ENCODE peak calls at places on chromosomes 16 and 17, in five cellular contexts. One of them, this sample, is unnamed.

GRCh38 chr17:66717680-66718079 is 117.2 kb upstream of the CACNG5 start:
- DNase-seq in Peyer's patch: no peak
- DNase-seq in A549: no peak
- DNase-seq in HFF-Myc: no peak
- DNase-seq in gastrocnemius medialis: no peak
- DNase-seq in this sample: no peak

GRCh38 chr16:47705268-47705667 is 244.1 kb downstream of the PHKB start:
- DNase-seq in Peyer's patch: no peak
- DNase-seq in A549: no peak
- DNase-seq in HFF-Myc: no peak
- DNase-seq in gastrocnemius medialis: no peak
- DNase-seq in this sample: no peak

GRCh38 chr17:13114601-13115024 is 96.8 kb upstream of the ELAC2 start:
- DNase-seq in Peyer's patch: no peak
- DNase-seq in A549: peak
- DNase-seq in HFF-Myc: peak
- DNase-seq in gastrocnemius medialis: no peak
- DNase-seq in this sample: peak

GRCh38 chr16:69424053-69424934 is at the start of gene CYB5B:
- DNase-seq in Peyer's patch: peak
- DNase-seq in A549: peak
- DNase-seq in HFF-Myc: peak
- DNase-seq in gastrocnemius medialis: peak
- DNase-seq in this sample: peak

GRCh38 chr16:73326770-73327470 is 279.0 kb upstream of the ZFHX3 start:
- DNase-seq in Peyer's patch: no peak
- DNase-seq in A549: no peak
- DNase-seq in HFF-Myc: no peak
- DNase-seq in gastrocnemius medialis: no peak
- DNase-seq in this sample: no peak

GRCh38 chr17:15456486-15456885 is 10.9 kb downstream of the CDRT4 start:
- DNase-seq in Peyer's patch: no peak
- DNase-seq in A549: no peak
- DNase-seq in HFF-Myc: no peak
- DNase-seq in gastrocnemius medialis: peak
- DNase-seq in this sample: no peak

GRCh38 chr16:15041260-15042011 is 14.4 kb downstream of the NTAN1 start:
- DNase-seq in Peyer's patch: peak
- DNase-seq in A549: no peak
- DNase-seq in HFF-Myc: no peak
- DNase-seq in gastrocnemius medialis: peak
- DNase-seq in this sample: no peak

GRCh38 chr16:80317132-80318098 is 223.4 kb upstream of the DYNLRB2 start:
- DNase-seq in Peyer's patch: no peak
- DNase-seq in A549: no peak
- DNase-seq in HFF-Myc: no peak
- DNase-seq in gastrocnemius medialis: no peak
- DNase-seq in this sample: no peak

GRCh38 chr16:17437142-17437720 is 33.5 kb downstream of the XYLT1 start:
- DNase-seq in Peyer's patch: no peak
- DNase-seq in A549: no peak
- DNase-seq in HFF-Myc: no peak
- DNase-seq in gastrocnemius medialis: no peak
- DNase-seq in this sample: no peak

GRCh38 chr17:44197980-44198720 is 1.5 kb downstream of the ATXN7L3 start:
- DNase-seq in Peyer's patch: no peak
- DNase-seq in A549: peak
- DNase-seq in HFF-Myc: no peak
- DNase-seq in gastrocnemius medialis: no peak
- DNase-seq in this sample: no peak

GRCh38 chr17:11296994-11297393 is 56.0 kb downstream of the SHISA6 start:
- DNase-seq in Peyer's patch: no peak
- DNase-seq in A549: peak
- DNase-seq in HFF-Myc: no peak
- DNase-seq in gastrocnemius medialis: no peak
- DNase-seq in this sample: no peak

GRCh38 chr17:74877592-74878543 is 5.1 kb upstream of the FDXR start:
- DNase-seq in Peyer's patch: peak
- DNase-seq in A549: no peak
- DNase-seq in HFF-Myc: no peak
- DNase-seq in gastrocnemius medialis: no peak
- DNase-seq in this sample: no peak

GRCh38 chr16:57700801-57701551 is 6.4 kb downstream of the DRC7 start:
- DNase-seq in Peyer's patch: no peak
- DNase-seq in A549: no peak
- DNase-seq in HFF-Myc: no peak
- DNase-seq in gastrocnemius medialis: no peak
- DNase-seq in this sample: no peak

GRCh38 chr17:66290097-66290722 is 12.2 kb upstream of the PRKCA start:
- DNase-seq in Peyer's patch: no peak
- DNase-seq in A549: no peak
- DNase-seq in HFF-Myc: no peak
- DNase-seq in gastrocnemius medialis: no peak
- DNase-seq in this sample: no peak

GRCh38 chr17:2102931-2103398 is 48.1 kb downstream of the HIC1 start:
- DNase-seq in Peyer's patch: no peak
- DNase-seq in A549: no peak
- DNase-seq in HFF-Myc: no peak
- DNase-seq in gastrocnemius medialis: no peak
- DNase-seq in this sample: no peak

GRCh38 chr16:46857261-46857962 is 26.4 kb upstream of the C16orf87 start:
- DNase-seq in Peyer's patch: no peak
- DNase-seq in A549: peak
- DNase-seq in HFF-Myc: peak
- DNase-seq in gastrocnemius medialis: peak
- DNase-seq in this sample: no peak

GRCh38 chr17:42804918-42805367 is 6.3 kb downstream of the CNTD1 start:
- DNase-seq in Peyer's patch: peak
- DNase-seq in A549: no peak
- DNase-seq in HFF-Myc: no peak
- DNase-seq in gastrocnemius medialis: no peak
- DNase-seq in this sample: no peak

GRCh38 chr17:10699861-10700260 is 2.5 kb downstream of the ADPRM start:
- DNase-seq in Peyer's patch: no peak
- DNase-seq in A549: no peak
- DNase-seq in HFF-Myc: no peak
- DNase-seq in gastrocnemius medialis: no peak
- DNase-seq in this sample: no peak

GRCh38 chr17:15965510-15965909 is 20.6 kb downstream of the ADORA2B start:
- DNase-seq in Peyer's patch: no peak
- DNase-seq in A549: no peak
- DNase-seq in HFF-Myc: no peak
- DNase-seq in gastrocnemius medialis: no peak
- DNase-seq in this sample: no peak

GRCh38 chr16:27033281-27033680 is 33.4 kb upstream of the C16orf82 start:
- DNase-seq in Peyer's patch: no peak
- DNase-seq in A549: no peak
- DNase-seq in HFF-Myc: no peak
- DNase-seq in gastrocnemius medialis: no peak
- DNase-seq in this sample: no peak

GRCh38 chr16:1413684-1414531 is 596 bp downstream of the UNKL start:
- DNase-seq in Peyer's patch: peak
- DNase-seq in A549: peak
- DNase-seq in HFF-Myc: no peak
- DNase-seq in gastrocnemius medialis: peak
- DNase-seq in this sample: peak

GRCh38 chr17:81230043-81230820 is 7.5 kb upstream of the CEP131 start:
- DNase-seq in Peyer's patch: no peak
- DNase-seq in A549: peak
- DNase-seq in HFF-Myc: no peak
- DNase-seq in gastrocnemius medialis: no peak
- DNase-seq in this sample: no peak

GRCh38 chr17:37359682-37360188 is 16.1 kb upstream of the C17orf78 start:
- DNase-seq in Peyer's patch: no peak
- DNase-seq in A549: no peak
- DNase-seq in HFF-Myc: no peak
- DNase-seq in gastrocnemius medialis: no peak
- DNase-seq in this sample: no peak

GRCh38 chr17:37358098-37358829 is 17.5 kb upstream of the C17orf78 start:
- DNase-seq in Peyer's patch: peak
- DNase-seq in A549: peak
- DNase-seq in HFF-Myc: no peak
- DNase-seq in gastrocnemius medialis: peak
- DNase-seq in this sample: peak

GRCh38 chr17:37360632-37361031 is 15.2 kb upstream of the C17orf78 start:
- DNase-seq in Peyer's patch: no peak
- DNase-seq in A549: peak
- DNase-seq in HFF-Myc: no peak
- DNase-seq in gastrocnemius medialis: no peak
- DNase-seq in this sample: no peak

GRCh38 chr17:37361543-37361942 is 14.2 kb upstream of the C17orf78 start:
- DNase-seq in Peyer's patch: no peak
- DNase-seq in A549: no peak
- DNase-seq in HFF-Myc: no peak
- DNase-seq in gastrocnemius medialis: no peak
- DNase-seq in this sample: no peak

GRCh38 chr17:37358830-37359681 is 16.7 kb upstream of the C17orf78 start:
- DNase-seq in Peyer's patch: peak
- DNase-seq in A549: peak
- DNase-seq in HFF-Myc: peak
- DNase-seq in gastrocnemius medialis: peak
- DNase-seq in this sample: peak
- TF ChIP-seq CTCF in Peyer's patch: peak
- TF ChIP-seq CTCF in A549: peak
- TF ChIP-seq CTCF in HFF-Myc: no peak
- TF ChIP-seq CTCF in gastrocnemius medialis: peak
- TF ChIP-seq CTCF in this sample: peak

GRCh38 chr16:86783626-86784266 is 205.4 kb downstream of the FOXL1 start:
- DNase-seq in Peyer's patch: no peak
- DNase-seq in A549: no peak
- DNase-seq in HFF-Myc: no peak
- DNase-seq in gastrocnemius medialis: no peak
- DNase-seq in this sample: no peak
- TF ChIP-seq CTCF in Peyer's patch: no peak
- TF ChIP-seq CTCF in A549: no peak
- TF ChIP-seq CTCF in HFF-Myc: no peak
- TF ChIP-seq CTCF in gastrocnemius medialis: no peak
- TF ChIP-seq CTCF in this sample: no peak

DNA sequence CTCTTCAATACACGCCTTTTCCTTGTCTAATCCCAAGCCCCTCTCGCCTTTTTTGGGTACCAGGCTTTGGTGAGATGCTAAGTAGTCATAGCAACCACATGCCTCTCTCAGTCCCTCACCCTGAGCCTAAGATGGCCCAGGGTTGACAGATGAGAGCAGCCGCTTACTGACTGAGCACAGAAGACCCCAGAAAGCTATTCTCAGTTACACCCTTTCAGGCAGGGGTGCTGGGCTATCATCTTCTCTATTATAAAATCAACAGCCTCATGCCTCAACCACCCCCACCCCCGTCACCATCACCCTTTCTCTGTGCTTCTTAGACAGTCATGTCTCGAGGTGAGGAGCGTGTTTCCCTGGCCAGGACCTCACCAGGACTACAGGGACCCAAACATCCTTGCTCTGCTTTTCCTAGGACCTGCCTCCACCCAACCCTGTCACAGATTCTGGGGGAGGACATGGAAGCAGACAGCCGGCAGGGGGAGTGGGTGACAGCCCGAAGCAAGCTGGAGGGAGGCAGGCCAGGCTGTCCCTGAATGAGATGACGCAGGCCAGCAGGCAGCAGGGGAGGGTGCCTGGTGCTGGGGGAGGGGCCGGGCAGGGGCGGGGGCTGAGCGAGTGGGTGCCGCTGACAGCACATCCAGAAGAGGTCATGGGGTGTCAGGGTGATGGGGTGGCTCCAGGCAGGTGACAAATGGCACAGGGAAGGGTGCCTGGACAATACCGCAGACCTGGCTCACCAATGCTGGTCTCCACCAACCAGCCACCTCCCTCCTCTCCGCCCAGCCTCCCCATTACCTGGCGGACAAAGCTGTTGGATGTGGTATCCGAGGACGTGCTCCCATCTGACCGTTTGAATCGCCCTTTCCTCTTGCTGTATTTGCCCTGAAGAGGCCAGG is 3.1 kb downstream of the CACNB1 start:
- DNase-seq in Peyer's patch: no peak
- DNase-seq in A549: peak
- DNase-seq in HFF-Myc: no peak
- DNase-seq in gastrocnemius medialis: peak
- DNase-seq in this sample: peak
- TF ChIP-seq CTCF in Peyer's patch: no peak
- TF ChIP-seq CTCF in A549: peak
- TF ChIP-seq CTCF in HFF-Myc: peak
- TF ChIP-seq CTCF in gastrocnemius medialis: peak
- TF ChIP-seq CTCF in this sample: no peak

GRCh38 chr16:88924834-88925539 is 52.0 kb downstream of the CBFA2T3 start:
- DNase-seq in Peyer's patch: no peak
- DNase-seq in A549: peak
- DNase-seq in HFF-Myc: peak
- DNase-seq in gastrocnemius medialis: peak
- DNase-seq in this sample: peak
- TF ChIP-seq CTCF in Peyer's patch: peak
- TF ChIP-seq CTCF in A549: peak
- TF ChIP-seq CTCF in HFF-Myc: peak
- TF ChIP-seq CTCF in gastrocnemius medialis: no peak
- TF ChIP-seq CTCF in this sample: no peak

GRCh38 chr17:56499799-56500388 is 93.6 kb upstream of the NOG start:
- DNase-seq in Peyer's patch: no peak
- DNase-seq in A549: no peak
- DNase-seq in HFF-Myc: peak
- DNase-seq in gastrocnemius medialis: no peak
- DNase-seq in this sample: peak
- TF ChIP-seq CTCF in Peyer's patch: no peak
- TF ChIP-seq CTCF in A549: peak
- TF ChIP-seq CTCF in HFF-Myc: peak
- TF ChIP-seq CTCF in gastrocnemius medialis: peak
- TF ChIP-seq CTCF in this sample: peak

GRCh38 chr16:75152635-75153034 is 4.3 kb downstream of the ZFP1 start:
- DNase-seq in Peyer's patch: no peak
- DNase-seq in A549: no peak
- DNase-seq in HFF-Myc: no peak
- DNase-seq in gastrocnemius medialis: no peak
- DNase-seq in this sample: no peak

GRCh38 chr16:75151798-75152197 is 3.5 kb downstream of the ZFP1 start:
- DNase-seq in Peyer's patch: no peak
- DNase-seq in A549: no peak
- DNase-seq in HFF-Myc: no peak
- DNase-seq in gastrocnemius medialis: no peak
- DNase-seq in this sample: no peak

GRCh38 chr16:75148311-75149195 is at the start of gene ZFP1:
- DNase-seq in Peyer's patch: peak
- DNase-seq in A549: peak
- DNase-seq in HFF-Myc: peak
- DNase-seq in gastrocnemius medialis: peak
- DNase-seq in this sample: peak

GRCh38 chr16:75147968-75148310 is 385 bp upstream of the ZFP1 start:
- DNase-seq in Peyer's patch: no peak
- DNase-seq in A549: no peak
- DNase-seq in HFF-Myc: no peak
- DNase-seq in gastrocnemius medialis: no peak
- DNase-seq in this sample: no peak
- TF ChIP-seq CTCF in Peyer's patch: no peak
- TF ChIP-seq CTCF in A549: no peak
- TF ChIP-seq CTCF in HFF-Myc: no peak
- TF ChIP-seq CTCF in gastrocnemius medialis: no peak
- TF ChIP-seq CTCF in this sample: no peak

GRCh38 chr17:52148288-52148968 is 10.1 kb downstream of the CA10 start:
- DNase-seq in Peyer's patch: no peak
- DNase-seq in A549: no peak
- DNase-seq in HFF-Myc: no peak
- DNase-seq in gastrocnemius medialis: no peak
- DNase-seq in this sample: no peak
- TF ChIP-seq CTCF in Peyer's patch: no peak
- TF ChIP-seq CTCF in A549: no peak
- TF ChIP-seq CTCF in HFF-Myc: no peak
- TF ChIP-seq CTCF in gastrocnemius medialis: no peak
- TF ChIP-seq CTCF in this sample: no peak

This sample was measured in endothelial cell.